ENCODE peak calls at places on chromosomes 13 and 19, in four cellular contexts. One of them, this sample, is unnamed.

GRCh38 chr19:6376512-6377193 is 920 bp upstream of the PSPN start:
- DNase-seq in right atrium auricular region: no peak
- DNase-seq in HFFc6: no peak
- DNase-seq in ascending aorta: no peak
- DNase-seq in this sample: no peak

GRCh38 chr13:28597641-28598040 is 61.3 kb upstream of the POMP start:
- DNase-seq in right atrium auricular region: no peak
- DNase-seq in HFFc6: no peak
- DNase-seq in ascending aorta: no peak
- DNase-seq in this sample: no peak

GRCh38 chr13:96091932-96092253 is 2.0 kb downstream of the HS6ST3 start:
- DNase-seq in right atrium auricular region: no peak
- DNase-seq in HFFc6: no peak
- DNase-seq in ascending aorta: no peak
- DNase-seq in this sample: no peak

GRCh38 chr13:95181586-95181985 is 119.7 kb downstream of the ABCC4 start:
- DNase-seq in right atrium auricular region: no peak
- DNase-seq in HFFc6: no peak
- DNase-seq in ascending aorta: no peak
- DNase-seq in this sample: no peak

GRCh38 chr13:91312324-91312723 is 35.2 kb upstream of the MIR17HG start:
- DNase-seq in right atrium auricular region: no peak
- DNase-seq in HFFc6: no peak
- DNase-seq in ascending aorta: no peak
- DNase-seq in this sample: no peak

GRCh38 chr13:49421391-49421790 is 22.5 kb downstream of the CAB39L start:
- DNase-seq in right atrium auricular region: no peak
- DNase-seq in HFFc6: no peak
- DNase-seq in ascending aorta: no peak
- DNase-seq in this sample: no peak

GRCh38 chr13:93875527-93875926 is 604.0 kb downstream of the DCT start:
- DNase-seq in right atrium auricular region: no peak
- DNase-seq in HFFc6: peak
- DNase-seq in ascending aorta: no peak
- DNase-seq in this sample: no peak

GRCh38 chr19:58396691-58397532 is 1.5 kb downstream of the RNF225 start:
- DNase-seq in right atrium auricular region: no peak
- DNase-seq in HFFc6: no peak
- DNase-seq in ascending aorta: no peak
- DNase-seq in this sample: no peak

GRCh38 chr19:43724896-43725295 is 9.0 kb downstream of the IRGC start:
- DNase-seq in right atrium auricular region: no peak
- DNase-seq in HFFc6: no peak
- DNase-seq in ascending aorta: no peak
- DNase-seq in this sample: no peak
- TF ChIP-seq CTCF in right atrium auricular region: no peak
- TF ChIP-seq CTCF in HFFc6: no peak
- TF ChIP-seq CTCF in ascending aorta: no peak
- TF ChIP-seq CTCF in this sample: no peak

DNA sequence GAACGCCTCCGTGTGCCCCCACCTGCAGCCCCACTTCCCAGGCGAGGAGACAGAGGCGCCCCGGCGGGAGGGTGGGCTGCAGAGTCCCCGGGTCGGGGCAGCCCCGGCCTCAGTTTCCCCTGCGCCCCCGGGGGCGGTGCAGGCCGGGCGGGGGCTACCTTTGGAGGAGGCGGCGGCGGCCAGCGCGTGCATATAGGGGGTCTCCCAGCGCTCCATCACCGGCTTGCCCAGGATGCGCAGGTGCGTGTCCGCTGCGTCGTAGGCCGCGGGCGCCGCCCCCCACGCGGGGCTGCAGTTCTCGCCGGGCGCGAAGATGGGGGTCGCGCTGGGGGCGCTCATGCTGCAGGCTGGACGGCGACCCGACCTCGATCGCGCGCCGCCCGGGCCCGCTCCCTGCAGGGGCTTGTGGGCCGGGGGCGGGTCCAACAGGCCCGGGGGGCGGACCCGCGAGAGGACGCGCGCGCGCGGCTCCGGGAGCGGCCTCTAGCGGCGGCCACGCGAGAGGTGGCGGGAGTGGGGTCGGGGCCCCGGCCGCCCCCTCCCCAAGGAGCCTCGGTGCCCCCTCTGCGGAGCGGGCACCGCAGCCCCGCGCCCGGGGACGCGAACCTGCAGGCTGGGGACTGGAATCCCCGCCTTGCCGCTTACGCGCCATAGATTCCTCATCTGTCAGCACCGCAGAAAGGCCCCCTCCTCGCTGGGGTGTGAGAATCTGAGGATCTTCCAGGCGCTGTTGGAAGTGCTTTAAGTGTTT is at the start of gene GAMT:
- DNase-seq in right atrium auricular region: no peak
- DNase-seq in HFFc6: no peak
- DNase-seq in ascending aorta: no peak
- DNase-seq in this sample: no peak
- TF ChIP-seq CTCF in right atrium auricular region: peak
- TF ChIP-seq CTCF in HFFc6: peak
- TF ChIP-seq CTCF in ascending aorta: peak
- TF ChIP-seq CTCF in this sample: peak

DNA sequence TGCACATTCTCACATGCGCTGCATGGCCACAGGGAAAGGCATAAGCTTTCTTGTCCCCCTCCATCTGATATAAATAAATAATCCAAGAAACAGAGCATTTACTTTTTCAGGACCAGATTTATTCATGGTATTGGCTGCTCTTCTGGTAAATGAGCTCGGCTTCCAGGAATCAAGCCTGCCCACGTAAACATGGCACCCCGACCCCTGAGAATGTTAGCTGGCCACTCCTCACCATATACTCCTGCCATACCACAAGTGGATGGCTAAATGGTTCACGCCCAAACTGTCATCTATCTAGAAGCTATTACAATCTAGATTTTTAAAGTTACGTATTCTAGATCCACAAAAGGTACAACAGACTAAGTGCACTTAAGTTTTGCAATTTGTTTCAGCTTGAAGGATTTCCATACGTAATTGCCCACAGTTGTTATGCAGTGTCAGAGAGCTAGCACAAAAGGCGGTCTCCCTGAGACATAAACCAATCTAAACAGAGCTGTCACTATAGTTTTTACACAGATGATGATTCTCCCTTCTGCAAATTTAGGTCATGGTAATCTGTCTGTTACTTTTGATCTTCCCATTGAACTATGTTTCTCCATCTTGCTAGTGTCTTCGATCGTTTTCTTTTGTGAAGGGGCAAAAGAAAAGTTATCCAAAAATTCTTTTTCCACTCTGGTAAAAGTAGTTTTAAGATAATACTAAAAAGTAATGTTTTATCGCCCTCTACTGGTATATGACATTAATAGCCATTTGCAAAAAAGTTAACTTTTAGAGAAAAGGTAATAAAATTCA is 16.2 kb upstream of the FOXO1 start:
- DNase-seq in right atrium auricular region: no peak
- DNase-seq in HFFc6: peak
- DNase-seq in ascending aorta: no peak
- DNase-seq in this sample: no peak
- TF ChIP-seq CTCF in right atrium auricular region: peak
- TF ChIP-seq CTCF in HFFc6: peak
- TF ChIP-seq CTCF in ascending aorta: peak
- TF ChIP-seq CTCF in this sample: peak

GRCh38 chr19:38034153-38034835 is 127.3 kb downstream of the SIPA1L3 start:
- DNase-seq in right atrium auricular region: no peak
- DNase-seq in HFFc6: no peak
- DNase-seq in ascending aorta: no peak
- DNase-seq in this sample: no peak
- TF ChIP-seq CTCF in right atrium auricular region: no peak
- TF ChIP-seq CTCF in HFFc6: no peak
- TF ChIP-seq CTCF in ascending aorta: no peak
- TF ChIP-seq CTCF in this sample: no peak